ENCODE peak calls at places on chromosomes 6 and 20, in nine cellular contexts. S, G, T, W, P, A, M, Q and Z are unnamed samples.

GRCh38 chr6:148967546-148967945 is 220.7 kb downstream of the UST start:
- DNase-seq in S (no peak), G (no peak), T (no peak), Q (no peak), M (no peak), P (no peak), W (no peak), A (no peak), Z (no peak)

GRCh38 chr6:74597266-74597665 is 608.6 kb downstream of the COL12A1 start:
- DNase-seq in T (no peak), S (no peak), A (no peak), Q (no peak), M (no peak), G (no peak), W (no peak), P (no peak), Z (peak)

GRCh38 chr6:96631248-96631647 is 68.3 kb downstream of the FHL5 start:
- DNase-seq in P (peak), S (no peak), G (no peak), Q (no peak), A (no peak), T (no peak), M (no peak), W (no peak), Z (no peak)

GRCh38 chr6:108653864-108654402 is 93.2 kb downstream of the FOXO3 start:
- DNase-seq in S (no peak), W (no peak), P (no peak), T (no peak), G (peak), M (no peak), Q (no peak), A (no peak), Z (no peak)

GRCh38 chr20:23874747-23875146 is 4.8 kb downstream of the CST5 start:
- DNase-seq in S (peak), G (no peak), P (no peak), A (no peak), M (no peak), T (no peak), W (no peak), Q (no peak), Z (no peak)

GRCh38 chr20:19820520-19821211 is 62.6 kb downstream of the RIN2 start:
- DNase-seq in A (no peak), G (no peak), S (no peak), M (no peak), W (no peak), T (no peak), Q (no peak), P (no peak), Z (no peak)

GRCh38 chr20:341682-342081 is 5.2 kb upstream of the NRSN2 start:
- DNase-seq in G (no peak), W (no peak), P (no peak), S (no peak), Q (peak), M (no peak), A (no peak), T (no peak), Z (no peak)

GRCh38 chr6:170287371-170287876 is 3.5 kb downstream of the DLL1 start:
- DNase-seq in G (no peak), W (no peak), M (no peak), Q (no peak), S (no peak), A (no peak), T (no peak), P (no peak), Z (no peak)

GRCh38 chr6:116268589-116269293 is 11.0 kb downstream of the TSPYL1 start:
- DNase-seq in W (no peak), A (no peak), G (no peak), S (peak), T (peak), M (no peak), Q (no peak), P (peak), Z (peak)

GRCh38 chr6:88577461-88577860 is 386.0 kb downstream of the RNGTT start:
- DNase-seq in T (no peak), M (no peak), P (no peak), A (no peak), W (no peak), G (no peak), S (no peak), Q (no peak), Z (no peak)

GRCh38 chr6:148888853-148889252 is 142.0 kb downstream of the UST start:
- DNase-seq in Q (no peak), P (no peak), M (no peak), S (no peak), G (no peak), T (no peak), A (no peak), W (no peak), Z (no peak)

GRCh38 chr6:56270812-56271441 is 23.5 kb upstream of the COL21A1 start:
- DNase-seq in W (no peak), Q (no peak), G (no peak), P (no peak), A (no peak), T (no peak), S (no peak), M (no peak), Z (no peak)

GRCh38 chr20:1619861-1620444 is at the start of gene SIRPB1:
- DNase-seq in A (no peak), G (peak), P (no peak), S (no peak), W (no peak), Q (no peak), T (no peak), M (no peak), Z (no peak)

GRCh38 chr6:75012018-75012417 is 193.8 kb downstream of the COL12A1 start:
- DNase-seq in A (no peak), S (no peak), M (no peak), P (no peak), W (no peak), Q (no peak), G (no peak), T (no peak), Z (no peak)

GRCh38 chr6:75204222-75204958 is 1.5 kb downstream of the COL12A1 start:
- DNase-seq in T (peak), A (peak), M (no peak), P (no peak), Q (peak), G (peak), S (peak), W (no peak), Z (peak)

GRCh38 chr6:9455794-9456193 is 959.1 kb downstream of the TFAP2A start:
- DNase-seq in M (no peak), T (no peak), S (no peak), W (no peak), Q (no peak), P (no peak), A (no peak), G (no peak), Z (no peak)

GRCh38 chr20:63291811-63292210 is 1.2 kb upstream of the COL20A1 start:
- DNase-seq in G (no peak), M (no peak), W (no peak), S (no peak), P (no peak), T (no peak), Q (no peak), A (peak), Z (no peak)

GRCh38 chr20:49657118-49657901 is 56.4 kb downstream of the B4GALT5 start:
- DNase-seq in A (no peak), S (no peak), P (no peak), W (no peak), M (no peak), G (no peak), T (peak), Q (no peak), Z (peak)

GRCh38 chr20:1942486-1943266 is 47.5 kb downstream of the SIRPA start:
- DNase-seq in P (no peak), G (no peak), T (no peak), A (no peak), M (no peak), W (no peak), Q (no peak), S (no peak), Z (no peak)

GRCh38 chr20:24406761-24407550 is 62.5 kb upstream of the SYNDIG1 start:
- DNase-seq in G (no peak), M (no peak), A (no peak), W (no peak), S (no peak), P (no peak), Q (no peak), T (no peak), Z (no peak)

GRCh38 chr6:31575335-31575901 is at the start of gene TNF:
- DNase-seq in G (no peak), T (no peak), S (no peak), A (no peak), W (no peak), Q (peak), M (peak), P (no peak), Z (no peak)

GRCh38 chr20:37295001-37295400 is 5.5 kb downstream of the MANBAL start:
- DNase-seq in Q (no peak), P (peak), G (no peak), S (no peak), T (peak), M (no peak), W (no peak), A (no peak), Z (peak)

GRCh38 chr20:44291754-44292153 is 19.2 kb downstream of the FITM2 start:
- DNase-seq in P (no peak), A (no peak), W (no peak), G (no peak), S (no peak), Q (no peak), M (no peak), T (no peak), Z (no peak)

GRCh38 chr6:130906736-130907381 is 79.7 kb downstream of the SMLR1 start:
- DNase-seq in M (no peak), W (no peak), P (no peak), Q (no peak), G (no peak), T (peak), S (no peak), A (no peak), Z (no peak)